ENCODE peak calls at places on chromosomes 11 and 22, in nine cellular contexts. M is KG1; N is substantia nigra; Z is CD8-positive, alpha-beta memory T cell; V is HuH-7.5; C is CD4-positive, alpha-beta memory T cell; Q is central memory CD4-positive, alpha-beta T cell; J is A549; P is gastrocnemius medialis. S is an unnamed sample.

GRCh38 chr11:75056806-75057205 is 39.9 kb downstream of the OR2AT4 start:
- DNase-seq in M (no peak), N (no peak), Z (no peak), V (no peak), C (no peak), Q (no peak), J (no peak), P (no peak), S (no peak)

GRCh38 chr11:78809931-78810481 is 235.3 kb upstream of the NARS2 start:
- DNase-seq in M (no peak), N (no peak), Z (no peak), V (no peak), C (no peak), Q (no peak), J (no peak), P (no peak), S (no peak)

GRCh38 chr22:44907765-44908737 is 101.8 kb downstream of the PHF21B start:
- DNase-seq in M (no peak), N (no peak), Z (no peak), V (no peak), C (no peak), Q (no peak), J (no peak), P (no peak), S (no peak)

GRCh38 chr22:38697055-38697980 is 3.4 kb downstream of the JOSD1 start:
- DNase-seq in M (no peak), N (no peak), Z (no peak), V (peak), C (no peak), Q (no peak), J (no peak), P (no peak), S (peak)

GRCh38 chr22:44627521-44628139 is 74.4 kb upstream of the PRR5 start:
- DNase-seq in M (no peak), N (no peak), Z (no peak), V (no peak), C (no peak), Q (no peak), J (no peak), P (no peak), S (no peak)

GRCh38 chr11:1705121-1706052 is 8.4 kb downstream of the KRTAP5-6 start:
- DNase-seq in M (no peak), N (no peak), Z (no peak), V (no peak), C (no peak), Q (no peak), J (no peak), P (no peak), S (no peak)

GRCh38 chr11:36091256-36091811 is 147.5 kb downstream of the LDLRAD3 start:
- DNase-seq in M (peak), N (no peak), Z (no peak), V (no peak), C (no peak), Q (no peak), J (no peak), P (no peak), S (no peak)

GRCh38 chr11:112162761-112163669 is 879 bp downstream of the IL18 start:
- DNase-seq in M (no peak), N (no peak), Z (no peak), V (no peak), C (no peak), Q (no peak), J (no peak), P (no peak), S (no peak)

GRCh38 chr11:119560291-119560690 is 137.3 kb upstream of the THY1 start:
- DNase-seq in M (no peak), N (no peak), Z (no peak), V (no peak), C (no peak), Q (no peak), J (no peak), P (no peak), S (no peak)

GRCh38 chr11:115530752-115531151 is 26.5 kb upstream of the CADM1 start:
- DNase-seq in M (no peak), N (no peak), Z (no peak), V (no peak), C (no peak), Q (no peak), J (peak), P (no peak), S (no peak)

GRCh38 chr11:109734602-109735001 is 312.6 kb downstream of the C11orf87 start:
- DNase-seq in M (no peak), N (no peak), Z (no peak), V (no peak), C (no peak), Q (no peak), J (no peak), P (no peak), S (no peak)

GRCh38 chr11:71192629-71193028 is 59.7 kb downstream of the SHANK2 start:
- DNase-seq in M (no peak), N (no peak), Z (no peak), V (no peak), C (no peak), Q (no peak), J (no peak), P (no peak), S (no peak)

GRCh38 chr11:32899423-32899822 is 6.8 kb downstream of the QSER1 start:
- DNase-seq in M (no peak), N (no peak), Z (no peak), V (no peak), C (no peak), Q (no peak), J (no peak), P (no peak), S (no peak)

GRCh38 chr22:34966980-34967379 is 99.0 kb upstream of the ISX start:
- DNase-seq in M (no peak), N (no peak), Z (no peak), V (no peak), C (no peak), Q (no peak), J (peak), P (no peak), S (no peak)